ENCODE peak calls at places on chromosomes 16 and 17, in five cellular contexts. U is adipocyte, R is heart right ventricle, Q is astrocyte of the cerebellum, V is heart left ventricle. D is an unnamed sample.

GRCh38 chr17:53719229-53719628 is 103.5 kb upstream of the KIF2B start:
- DNase-seq in R (no peak), V (no peak), Q (no peak), U (no peak), D (no peak)

GRCh38 chr16:71807905-71808592 is 585 bp downstream of the AP1G1 start:
- DNase-seq in R (no peak), U (peak), V (no peak), Q (no peak), D (no peak)

GRCh38 chr16:87333581-87334331 is 16.6 kb upstream of the C16orf95 start:
- DNase-seq in R (no peak), U (no peak), Q (no peak), V (no peak), D (no peak)

GRCh38 chr17:68431045-68431608 is 26.2 kb downstream of the WIPI1 start:
- DNase-seq in Q (no peak), U (no peak), V (no peak), R (no peak), D (no peak)

GRCh38 chr16:50721549-50722409 is 20.1 kb upstream of the CYLD start:
- DNase-seq in V (no peak), U (no peak), Q (no peak), R (no peak), D (no peak)

GRCh38 chr17:82018152-82019041 is 4.3 kb downstream of the CENPX start:
- DNase-seq in U (no peak), Q (no peak), R (no peak), V (no peak), D (no peak)

GRCh38 chr17:79952265-79952877 is 83.3 kb downstream of the TBC1D16 start:
- DNase-seq in U (no peak), Q (no peak), R (no peak), V (no peak), D (no peak)

GRCh38 chr16:72219282-72219681 is 47.3 kb upstream of the PMFBP1 start:
- DNase-seq in R (no peak), V (no peak), U (no peak), Q (no peak), D (no peak)

GRCh38 chr17:49580981-49581644 is 5.4 kb downstream of the NXPH3 start:
- DNase-seq in V (no peak), U (no peak), Q (no peak), R (no peak), D (no peak)

GRCh38 chr17:28508325-28508724 is 2.2 kb downstream of the FOXN1 start:
- DNase-seq in R (no peak), U (no peak), V (no peak), Q (no peak), D (no peak)

GRCh38 chr17:79803997-79804855 is 7.3 kb upstream of the CBX8 start:
- DNase-seq in R (no peak), Q (no peak), U (no peak), V (no peak), D (peak)

GRCh38 chr16:8782673-8783072 is 14.8 kb downstream of the TMEM186 start:
- DNase-seq in R (no peak), Q (no peak), V (no peak), U (no peak), D (no peak)

GRCh38 chr16:56584276-56584675 is 5.1 kb upstream of the MT3 start:
- DNase-seq in R (no peak), U (no peak), V (no peak), Q (no peak), D (no peak)

GRCh38 chr16:57530104-57530522 is 6.3 kb downstream of the CCDC102A start:
- DNase-seq in Q (no peak), R (no peak), U (peak), V (no peak), D (no peak)

GRCh38 chr16:1278456-1278855 is 22.6 kb downstream of the TPSD1 start:
- DNase-seq in U (peak), Q (no peak), R (no peak), V (no peak), D (peak)

GRCh38 chr16:30633526-30633925 is 17.2 kb upstream of the PRR14 start:
- DNase-seq in R (no peak), V (no peak), Q (no peak), U (no peak), D (no peak)

GRCh38 chr17:21495281-21495680 is 119.1 kb downstream of the KCNJ12 start:
- DNase-seq in Q (no peak), V (no peak), R (no peak), U (no peak), D (no peak)

GRCh38 chr16:79092846-79093245 is 507.7 kb downstream of the MAF start:
- DNase-seq in V (no peak), Q (no peak), R (no peak), U (no peak), D (no peak)

DNA sequence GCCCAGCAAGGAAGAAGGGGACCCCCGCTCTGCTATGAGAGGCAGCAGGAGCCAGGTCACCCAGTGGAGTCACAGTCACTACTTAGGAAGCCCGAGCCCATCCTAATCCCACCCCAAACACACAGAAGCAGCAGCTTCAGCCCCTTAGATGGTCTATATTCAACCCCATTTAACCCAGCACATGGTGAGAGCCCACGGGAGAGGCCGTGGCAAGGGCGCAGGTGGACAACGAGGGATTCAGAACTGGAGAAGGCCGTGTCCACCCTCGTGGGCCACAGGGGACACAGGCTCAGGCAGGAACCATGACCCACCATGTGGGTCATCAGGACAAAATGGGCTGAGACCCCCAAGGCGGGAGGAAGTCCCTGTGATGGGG is 1.6 kb upstream of the TRPV3 start:
- DNase-seq in R (no peak), U (no peak), Q (no peak), V (no peak), D (no peak)
- H3K4me3 ChIP-seq in R (no peak), U (no peak), Q (no peak), V (no peak), D (no peak)

GRCh38 chr17:34581446-34582184 is 2.2 kb downstream of the TMEM132E start:
- DNase-seq in U (peak), V (no peak), R (no peak), Q (no peak), D (no peak)
- H3K4me3 ChIP-seq in U (peak), V (peak), R (peak), Q (no peak), D (peak)

GRCh38 chr17:73319766-73320165 is 8.0 kb upstream of the CDC42EP4 start:
- DNase-seq in U (no peak), V (no peak), R (no peak), Q (no peak), D (no peak)

GRCh38 chr17:73325527-73325842 is 13.7 kb upstream of the CDC42EP4 start:
- DNase-seq in V (no peak), Q (no peak), U (peak), R (no peak), D (no peak)

GRCh38 chr17:73323622-73324455 is 12.0 kb upstream of the CDC42EP4 start:
- DNase-seq in Q (no peak), R (no peak), U (peak), V (peak), D (no peak)

GRCh38 chr17:73320601-73321264 is 8.9 kb upstream of the CDC42EP4 start:
- DNase-seq in R (no peak), U (peak), V (no peak), Q (no peak), D (no peak)

GRCh38 chr17:73324711-73325526 is 13.1 kb upstream of the CDC42EP4 start:
- DNase-seq in R (no peak), V (no peak), U (no peak), Q (no peak), D (no peak)
- H3K4me3 ChIP-seq in R (no peak), V (no peak), U (peak), Q (no peak), D (no peak)

GRCh38 chr17:63483038-63483437 is 6.2 kb downstream of the ACE start:
- DNase-seq in V (no peak), Q (no peak), R (no peak), U (no peak), D (no peak)

GRCh38 chr17:63480192-63480784 is 3.4 kb downstream of the ACE start:
- DNase-seq in Q (no peak), R (no peak), U (no peak), V (no peak), D (no peak)

GRCh38 chr17:63482509-63482908 is 5.6 kb downstream of the ACE start:
- DNase-seq in Q (no peak), U (no peak), R (no peak), V (no peak), D (no peak)

GRCh38 chr17:63480826-63481487 is 4.1 kb downstream of the ACE start:
- DNase-seq in Q (no peak), R (no peak), U (no peak), V (no peak), D (peak)

GRCh38 chr17:63481488-63481870 is 4.6 kb downstream of the ACE start:
- DNase-seq in U (no peak), V (no peak), R (no peak), Q (no peak), D (no peak)
- H3K4me3 ChIP-seq in U (no peak), V (no peak), R (no peak), Q (no peak), D (no peak)

GRCh38 chr16:21302454-21302853 is 24.4 kb upstream of the CRYM start:
- DNase-seq in U (peak), R (no peak), Q (no peak), V (no peak), D (no peak)
- H3K4me3 ChIP-seq in U (peak), R (no peak), Q (no peak), V (no peak), D (no peak)

GRCh38 chr16:17067882-17068281 is 402.9 kb downstream of the XYLT1 start:
- DNase-seq in R (no peak), Q (no peak), V (no peak), U (no peak), D (no peak)

GRCh38 chr16:17072104-17072503 is 398.7 kb downstream of the XYLT1 start:
- DNase-seq in Q (no peak), V (no peak), R (no peak), U (no peak), D (no peak)

GRCh38 chr16:17068524-17068923 is 402.2 kb downstream of the XYLT1 start:
- DNase-seq in V (no peak), U (no peak), Q (no peak), R (no peak), D (no peak)

GRCh38 chr16:17076121-17076757 is 394.5 kb downstream of the XYLT1 start:
- DNase-seq in U (no peak), Q (no peak), R (no peak), V (no peak), D (no peak)

DNA sequence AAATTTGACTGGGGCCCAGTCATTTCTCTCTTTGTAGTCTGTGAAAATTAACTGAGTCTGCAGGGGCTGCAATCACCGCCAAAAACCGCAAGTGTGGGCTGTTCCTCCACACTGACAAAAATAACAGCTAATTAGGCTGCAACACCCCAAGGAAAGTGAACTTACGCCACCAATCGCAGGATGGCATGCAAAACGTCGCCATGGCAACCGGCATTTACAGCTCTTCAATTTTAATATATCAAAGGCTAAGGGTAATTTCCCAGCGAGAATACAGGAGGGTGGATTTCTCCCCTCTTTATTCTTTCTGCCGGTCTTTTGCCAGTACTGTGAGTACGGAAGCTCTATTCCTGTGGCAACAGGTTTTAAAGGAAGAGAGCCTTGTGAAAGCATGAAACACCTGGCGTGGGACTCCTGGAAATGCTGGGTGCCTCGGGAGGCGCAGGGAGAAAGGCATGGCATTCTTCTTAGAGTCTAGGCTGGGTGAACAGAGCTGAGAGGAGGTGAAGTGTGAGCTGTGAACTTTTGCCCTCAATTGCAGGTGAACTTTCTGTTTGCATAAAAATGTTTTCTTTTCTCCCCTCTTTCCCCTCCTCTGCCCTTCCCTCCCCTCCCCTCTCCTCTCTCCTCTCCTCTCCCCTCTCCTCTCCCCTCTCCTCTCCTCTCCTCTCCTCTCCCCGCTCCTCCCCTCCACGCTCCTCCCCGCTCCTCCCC is 399.7 kb downstream of the XYLT1 start:
- DNase-seq in R (no peak), Q (peak), V (peak), U (no peak), D (peak)
- H3K4me3 ChIP-seq in R (no peak), Q (no peak), V (no peak), U (no peak), D (no peak)

GRCh38 chr17:38824899-38825761 is at the start of gene CWC25:
- DNase-seq in U (peak), V (peak), Q (peak), R (peak), D (peak)
- H3K4me3 ChIP-seq in U (peak), V (peak), Q (peak), R (peak), D (peak)